ENCODE peak calls at places on chromosomes 2 and 18, in six cellular contexts. One of them, this sample, is unnamed.

GRCh38 chr2:172813314-172813888 is 77.8 kb downstream of the RAPGEF4 start:
- DNase-seq in Kasumi-1: peak
- DNase-seq in GM13977: no peak
- DNase-seq in T follicular helper cell: no peak
- DNase-seq in HCT116: no peak
- DNase-seq in HFFc6: no peak
- DNase-seq in this sample: peak

GRCh38 chr2:163987175-163987574 is 251.4 kb upstream of the FIGN start:
- DNase-seq in HFFc6: no peak
- DNase-seq in T follicular helper cell: no peak
- DNase-seq in HCT116: no peak
- DNase-seq in Kasumi-1: no peak
- DNase-seq in GM13977: no peak
- DNase-seq in this sample: no peak

GRCh38 chr18:35756506-35757117 is 175.1 kb downstream of the GALNT1 start:
- DNase-seq in HFFc6: peak
- DNase-seq in GM13977: peak
- DNase-seq in Kasumi-1: peak
- DNase-seq in HCT116: peak
- DNase-seq in T follicular helper cell: peak
- DNase-seq in this sample: peak

GRCh38 chr18:59954746-59955145 is 55.0 kb downstream of the PMAIP1 start:
- DNase-seq in HCT116: peak
- DNase-seq in HFFc6: peak
- DNase-seq in GM13977: no peak
- DNase-seq in Kasumi-1: no peak
- DNase-seq in T follicular helper cell: no peak
- DNase-seq in this sample: peak

GRCh38 chr2:106161938-106162814 is 31.9 kb downstream of the UXS1 start:
- DNase-seq in GM13977: no peak
- DNase-seq in HCT116: peak
- DNase-seq in HFFc6: no peak
- DNase-seq in Kasumi-1: no peak
- DNase-seq in T follicular helper cell: no peak
- DNase-seq in this sample: no peak

GRCh38 chr2:12243381-12243780 is 473.4 kb upstream of the TRIB2 start:
- DNase-seq in HFFc6: no peak
- DNase-seq in T follicular helper cell: no peak
- DNase-seq in HCT116: no peak
- DNase-seq in GM13977: no peak
- DNase-seq in Kasumi-1: no peak
- DNase-seq in this sample: no peak

GRCh38 chr2:63861220-63861822 is 19.6 kb downstream of the UGP2 start:
- DNase-seq in HFFc6: peak
- DNase-seq in T follicular helper cell: peak
- DNase-seq in GM13977: peak
- DNase-seq in HCT116: peak
- DNase-seq in Kasumi-1: peak
- DNase-seq in this sample: no peak

GRCh38 chr2:186459009-186459408 is 27.1 kb upstream of the ZC3H15 start:
- DNase-seq in Kasumi-1: peak
- DNase-seq in GM13977: no peak
- DNase-seq in T follicular helper cell: no peak
- DNase-seq in HFFc6: peak
- DNase-seq in HCT116: peak
- DNase-seq in this sample: no peak

GRCh38 chr2:213121677-213122076 is 29.7 kb downstream of the IKZF2 start:
- DNase-seq in HCT116: no peak
- DNase-seq in GM13977: no peak
- DNase-seq in T follicular helper cell: no peak
- DNase-seq in HFFc6: no peak
- DNase-seq in Kasumi-1: no peak
- DNase-seq in this sample: no peak

GRCh38 chr2:19810148-19810547 is 91.6 kb downstream of the TTC32 start:
- DNase-seq in T follicular helper cell: no peak
- DNase-seq in GM13977: no peak
- DNase-seq in HCT116: no peak
- DNase-seq in HFFc6: no peak
- DNase-seq in Kasumi-1: no peak
- DNase-seq in this sample: no peak